ENCODE peak calls at places on chromosomes 13 and 19, in nine cellular contexts. I is endodermal cell; L is left ventricle myocardium inferior; R is thoracic aorta; J is uterus; F is mucosa of descending colon; S is naive thymus-derived CD4-positive, alpha-beta T cell; W is lung; Q is fibroblast of lung. D is an unnamed sample.

GRCh38 chr19:41871573-41872383 is 5.3 kb upstream of the CD79A start:
- DNase-seq in F (peak; percentile 62), R (no peak), Q (no peak), S (peak; percentile 70), J (no peak), L (peak; percentile 23), I (peak; percentile 74), W (no peak), D (peak; percentile 43)

GRCh38 chr13:37442996-37443395 is 155.6 kb downstream of the POSTN start:
- DNase-seq in W (no peak), J (no peak), L (no peak), S (no peak), R (no peak), I (no peak), Q (no peak), F (no peak), D (no peak)

GRCh38 chr13:113029487-113030258 is 60.7 kb downstream of the MCF2L start:
- DNase-seq in S (peak; percentile 58), L (no peak), J (no peak), Q (no peak), R (no peak), F (peak; percentile 67), W (no peak), I (peak; percentile 95), D (peak; percentile 83)

GRCh38 chr13:33110713-33111413 is 94.6 kb downstream of the KL start:
- DNase-seq in S (no peak), I (no peak), J (no peak), W (no peak), F (peak; percentile 37), Q (peak; percentile 75), L (peak; percentile 65), R (no peak), D (peak; percentile 36)

GRCh38 chr19:6276447-6276846 is 3.3 kb downstream of the MLLT1 start:
- DNase-seq in S (no peak), L (peak; percentile 53), J (peak; percentile 80), W (peak; percentile 54), I (no peak), F (peak; percentile 45), Q (peak; percentile 88), R (peak; percentile 58), D (no peak)

GRCh38 chr13:73440296-73440895 is 381.6 kb downstream of the KLF5 start:
- DNase-seq in R (no peak), I (no peak), W (no peak), L (no peak), J (no peak), S (no peak), F (no peak), Q (no peak), D (peak; percentile 26)

GRCh38 chr13:35213911-35214310 is 262.6 kb downstream of the MAB21L1 start:
- DNase-seq in Q (no peak), F (no peak), S (no peak), L (no peak), W (no peak), I (no peak), J (no peak), R (no peak), D (no peak)

GRCh38 chr19:11821474-11821873 is 7.4 kb downstream of the ZNF440 start:
- DNase-seq in I (no peak), J (no peak), W (no peak), S (no peak), Q (peak; percentile 31), L (no peak), R (no peak), F (no peak), D (no peak)

GRCh38 chr19:19214892-19215291 is 3.1 kb downstream of the NCAN start:
- DNase-seq in Q (peak; percentile 23), W (no peak), J (no peak), F (peak; percentile 55), S (no peak), R (no peak), L (no peak), I (peak; percentile 98), D (peak; percentile 87)

GRCh38 chr13:51729853-51730553 is 74.0 kb downstream of the DHRS12 start:
- DNase-seq in J (peak; percentile 75), W (no peak), F (no peak), R (peak; percentile 28), S (no peak), Q (peak; percentile 88), L (no peak), I (no peak), D (peak; percentile 39)

GRCh38 chr19:18520848-18521691 is 800 bp downstream of the ELL start:
- DNase-seq in W (peak; percentile 53), L (peak; percentile 41), S (no peak), Q (no peak), J (peak; percentile 45), R (no peak), F (peak; percentile 71), I (peak; percentile 73), D (peak; percentile 43)

GRCh38 chr19:52112624-52113023 is 17.1 kb upstream of the ZNF841 start:
- DNase-seq in F (no peak), J (no peak), W (no peak), I (no peak), S (no peak), R (no peak), L (no peak), Q (no peak), D (no peak)

GRCh38 chr19:52114691-52115090 is 19.1 kb upstream of the ZNF841 start:
- DNase-seq in F (no peak), W (no peak), Q (no peak), I (no peak), J (no peak), S (no peak), R (no peak), L (no peak), D (no peak)

GRCh38 chr19:52115526-52116053 is 20.0 kb upstream of the ZNF841 start:
- DNase-seq in L (no peak), I (no peak), J (no peak), F (no peak), S (no peak), R (no peak), W (no peak), Q (no peak), D (no peak)

GRCh38 chr19:52110780-52111179 is 15.2 kb upstream of the ZNF841 start:
- DNase-seq in L (no peak), Q (no peak), F (no peak), W (no peak), R (no peak), J (no peak), I (no peak), S (no peak), D (no peak)
- H3K9me3 ChIP-seq in L (peaks cover 100% of the 10 kb centered on the region), Q (peaks cover 7% of the 10 kb centered on the region), F (peaks cover 100% of the 10 kb centered on the region), W (peaks cover 32% of the 10 kb centered on the region), R (peaks cover 97% of the 10 kb centered on the region), J (no peaks in the 10 kb centered on the region), I (peaks cover 100% of the 10 kb centered on the region), S (peaks cover 24% of the 10 kb centered on the region), D (peaks cover 22% of the 10 kb centered on the region)

GRCh38 chr19:33723512-33723911 is 73.2 kb upstream of the KCTD15 start:
- DNase-seq in F (no peak), S (no peak), Q (no peak), J (no peak), I (no peak), R (no peak), W (no peak), L (no peak), D (no peak)
- H3K4me1 ChIP-seq in F (no peaks in the 10 kb centered on the region), S (no peaks in the 10 kb centered on the region), Q (no peaks in the 10 kb centered on the region), J (no peaks in the 10 kb centered on the region), I (no peaks in the 10 kb centered on the region), R (no peaks in the 10 kb centered on the region), W (peaks cover 4% of the 10 kb centered on the region), L (no peaks in the 10 kb centered on the region), D (no peaks in the 10 kb centered on the region)

GRCh38 chr19:5263615-5264014 is 77.0 kb downstream of the PTPRS start:
- DNase-seq in L (no peak), J (no peak), Q (no peak), W (no peak), I (no peak), S (no peak), R (no peak), F (no peak), D (no peak)

GRCh38 chr19:5262721-5263120 is 77.9 kb downstream of the PTPRS start:
- DNase-seq in F (no peak), R (no peak), L (no peak), J (no peak), W (no peak), S (no peak), Q (no peak), I (no peak), D (no peak)

GRCh38 chr19:5259750-5260149 is 80.9 kb downstream of the PTPRS start:
- DNase-seq in L (no peak), I (no peak), Q (no peak), F (no peak), J (no peak), R (no peak), W (no peak), S (no peak), D (no peak)

GRCh38 chr19:5260381-5260967 is 80.1 kb downstream of the PTPRS start:
- DNase-seq in F (no peak), R (no peak), J (no peak), W (no peak), S (no peak), Q (no peak), I (no peak), L (no peak), D (no peak)

GRCh38 chr19:5261151-5261890 is 79.3 kb downstream of the PTPRS start:
- DNase-seq in J (no peak), I (no peak), W (no peak), Q (no peak), R (no peak), S (no peak), F (no peak), L (no peak), D (no peak)
- H3K36me3 ChIP-seq in J (no peaks in the 10 kb centered on the region), I (peaks cover 71% of the 10 kb centered on the region), W (peaks cover 15% of the 10 kb centered on the region), Q (peaks cover 14% of the 10 kb centered on the region), R (peaks cover 34% of the 10 kb centered on the region), S (no peaks in the 10 kb centered on the region), F (no peaks in the 10 kb centered on the region), L (peaks cover 47% of the 10 kb centered on the region), D (peaks cover 16% of the 10 kb centered on the region)

DNA sequence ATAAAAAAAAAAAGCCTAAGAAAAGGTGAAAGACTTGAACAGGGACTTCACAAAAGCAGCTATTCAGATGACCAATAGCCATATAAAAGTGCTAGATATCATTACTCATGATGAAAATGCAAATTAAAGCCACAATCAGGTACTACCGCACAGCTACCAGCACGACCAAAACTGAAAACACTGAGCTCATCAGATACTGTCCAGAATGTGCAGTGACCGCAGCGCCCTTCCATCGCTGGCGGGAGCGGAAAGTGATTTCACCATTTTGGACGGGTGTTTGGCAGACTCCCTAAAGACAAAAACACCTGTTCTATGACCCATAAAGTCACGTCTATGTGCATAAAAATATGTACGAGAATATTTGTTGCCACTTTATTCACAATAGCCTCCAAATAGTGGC is 60.7 kb downstream of the SLC6A16 start:
- DNase-seq in L (no peak), S (no peak), I (no peak), Q (no peak), W (no peak), F (no peak), J (no peak), R (no peak), D (no peak)
- H3K9me3 ChIP-seq in L (peaks cover 44% of the 10 kb centered on the region), S (no peaks in the 10 kb centered on the region), I (peaks cover 45% of the 10 kb centered on the region), Q (no peaks in the 10 kb centered on the region), W (peaks cover 7% of the 10 kb centered on the region), F (peaks cover 14% of the 10 kb centered on the region), J (no peaks in the 10 kb centered on the region), R (peaks cover 9% of the 10 kb centered on the region), D (peaks cover 3% of the 10 kb centered on the region)

D was measured in HAP-1.